ENCODE peak calls at places on chromosomes 3 and 15, in nine cellular contexts. S is hepatocyte, R is GM23248, G is GM23338, W is MM.1S, J is neural progenitor cell, E is HCT116, X is SK-N-SH, N is PC-3. L is an unnamed sample.

GRCh38 chr3:50502584-50503423 is 630 bp downstream of the CACNA2D2 start:
- DNase-seq in X (peak; percentile 82), J (peak; percentile 79), S (peak; percentile 17), E (no peak), N (no peak), R (peak; percentile 9), G (peak; percentile 70), W (no peak), L (no peak)

GRCh38 chr3:98556164-98557130 is 24.7 kb downstream of the GPR15 start:
- DNase-seq in J (no peak), W (peak; percentile 77), S (no peak), R (peak; percentile 7), X (no peak), E (peak; percentile 93), N (no peak), G (no peak), L (peak; percentile 22)

GRCh38 chr15:84857418-84858004 is 27.0 kb upstream of the SLC28A1 start:
- DNase-seq in J (no peak), W (no peak), R (no peak), G (no peak), N (no peak), E (no peak), X (no peak), S (no peak), L (no peak)

GRCh38 chr3:183745300-183746098 is 47.9 kb downstream of the YEATS2 start:
- DNase-seq in X (no peak), G (peak; percentile 82), S (no peak), R (no peak), J (peak; percentile 64), E (no peak), W (no peak), N (peak; percentile 18), L (no peak)

GRCh38 chr3:184172681-184173373 is 1.8 kb upstream of the AP2M1 start:
- DNase-seq in E (no peak), S (no peak), J (no peak), X (no peak), W (no peak), N (no peak), R (peak; percentile 98), G (no peak), L (no peak)

GRCh38 chr15:80246425-80246894 is 5.6 kb downstream of the CTXND1 start:
- DNase-seq in S (peak; percentile 28), E (no peak), G (no peak), J (no peak), N (no peak), W (no peak), X (no peak), R (no peak), L (no peak)

GRCh38 chr3:125317761-125318496 is 57.2 kb downstream of the ZNF148 start:
- DNase-seq in G (no peak), J (no peak), X (no peak), N (peak; percentile 70), E (peak; percentile 12), R (peak; percentile 25), W (no peak), S (no peak), L (no peak)

GRCh38 chr3:130539005-130539404 is 22.0 kb downstream of the COL6A6 start:
- DNase-seq in E (peak; percentile 40), G (peak; percentile 84), R (peak; percentile 63), J (peak; percentile 75), N (peak; percentile 54), S (peak; percentile 70), X (peak; percentile 68), W (peak; percentile 60), L (peak; percentile 49)

GRCh38 chr3:88180398-88180999 is 30.7 kb downstream of the C3orf38 start:
- DNase-seq in E (peak; percentile 10), W (peak; percentile 57), X (peak; percentile 7), G (peak; percentile 65), N (peak; percentile 69), R (peak; percentile 62), S (peak; percentile 44), J (peak; percentile 6), L (peak; percentile 68)

GRCh38 chr3:48952510-48953118 is 34.0 kb downstream of the ARIH2 start:
- DNase-seq in R (no peak), E (peak; percentile 41), G (peak; percentile 85), J (peak; percentile 50), X (peak; percentile 36), N (peak; percentile 59), S (peak; percentile 56), W (peak; percentile 41), L (peak; percentile 47)

GRCh38 chr3:22322861-22323260 is 571.9 kb upstream of the ZNF385D start:
- DNase-seq in X (no peak), S (no peak), W (no peak), J (no peak), N (no peak), R (no peak), E (no peak), G (peak; percentile 49), L (no peak)

GRCh38 chr3:172194702-172195392 is 155.5 kb downstream of the FNDC3B start:
- DNase-seq in E (peak; percentile 22), W (no peak), G (peak; percentile 87), R (peak; percentile 42), S (no peak), X (peak; percentile 41), N (peak; percentile 52), J (peak; percentile 74), L (no peak)

GRCh38 chr3:8320711-8321458 is 180.7 kb upstream of the LMCD1 start:
- DNase-seq in X (no peak), N (no peak), W (no peak), G (peak; percentile 30), E (no peak), R (no peak), J (no peak), S (no peak), L (no peak)

GRCh38 chr15:62940755-62941361 is 101.7 kb upstream of the TPM1 start:
- DNase-seq in W (peak; percentile 69), E (no peak), G (no peak), X (peak; percentile 44), J (no peak), S (peak; percentile 65), N (peak; percentile 78), R (peak; percentile 98), L (no peak)

GRCh38 chr3:81581966-81582599 is 179.4 kb downstream of the GBE1 start:
- DNase-seq in W (peak; percentile 26), E (peak; percentile 15), S (peak; percentile 55), R (peak; percentile 67), X (peak; percentile 11), G (peak; percentile 62), N (peak; percentile 78), J (peak; percentile 59), L (peak; percentile 34)

GRCh38 chr3:129022114-129022994 is 21.2 kb downstream of the EFCC1 start:
- DNase-seq in N (no peak), E (no peak), R (no peak), G (no peak), W (no peak), X (peak; percentile 76), S (no peak), J (no peak), L (no peak)

GRCh38 chr15:96181873-96182301 is 148.6 kb upstream of the NR2F2 start:
- DNase-seq in X (no peak), J (no peak), W (no peak), R (peak; percentile 90), N (no peak), G (no peak), S (no peak), E (no peak), L (no peak)

DNA sequence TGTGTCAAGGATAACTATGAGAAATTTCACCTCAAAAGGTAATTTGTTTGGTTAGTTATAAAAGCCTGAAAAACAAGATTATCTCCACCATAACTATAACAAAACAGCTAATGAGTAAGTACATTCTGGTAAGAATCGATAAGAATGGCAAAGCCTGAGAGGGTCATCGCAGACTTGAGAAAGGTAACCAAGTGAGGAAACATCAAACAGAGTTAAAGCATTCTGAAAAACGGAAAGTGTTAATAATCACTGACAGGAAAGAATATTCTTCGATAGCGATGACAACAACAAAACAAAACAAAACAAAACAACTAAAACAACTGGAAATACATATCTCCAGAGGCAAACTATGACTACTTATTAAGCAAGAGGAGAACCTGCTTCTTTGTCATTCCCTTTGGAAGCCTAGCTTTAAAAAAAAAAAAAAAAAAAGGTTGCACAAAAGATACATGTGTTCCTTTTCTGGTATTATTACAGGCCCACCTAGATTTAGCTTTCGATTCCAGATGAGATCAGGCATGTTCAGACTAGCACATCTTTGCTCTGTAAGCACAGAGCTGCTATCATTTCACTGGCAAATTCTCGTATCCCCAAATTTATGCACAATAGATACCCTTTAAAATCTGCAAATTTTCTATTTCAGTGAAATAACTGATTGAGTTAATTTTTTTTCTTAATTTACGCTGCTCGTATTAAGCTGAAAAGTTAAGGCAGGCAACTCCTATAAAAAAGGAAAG is 155.6 kb downstream of the TIGIT start:
- DNase-seq in E (no peak), G (no peak), W (no peak), J (no peak), S (no peak), R (peak; percentile 50), N (no peak), X (no peak), L (peak; percentile 11)
- TF ChIP-seq EZH2phosphoT487 in E (no peak), G (no peak), W (no peak), J (no peak), S (no peak), R (no peak), N (no peak), X (no peak), L (no peak)

DNA sequence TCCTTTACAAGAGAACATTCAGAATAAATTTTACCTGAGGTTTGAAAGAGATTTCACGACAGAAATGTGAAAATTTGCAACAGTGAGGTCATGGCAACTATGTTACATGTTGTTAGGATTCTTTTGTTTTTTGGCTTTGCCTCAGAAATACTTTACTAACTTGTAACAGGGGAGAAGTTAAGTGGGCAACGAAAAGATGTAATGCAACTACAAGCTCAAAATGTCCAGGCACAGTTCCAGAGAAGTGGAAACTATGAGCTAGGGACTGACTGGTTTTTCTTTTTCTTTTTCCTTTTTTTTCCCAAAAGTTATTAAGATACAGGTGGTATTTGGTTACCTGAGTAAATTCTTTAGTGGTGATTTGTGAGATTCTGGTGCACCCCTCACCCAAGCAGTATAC is 111.5 kb upstream of the PPP2R3A start:
- DNase-seq in W (no peak), E (no peak), J (no peak), S (no peak), N (no peak), X (no peak), G (no peak), R (peak; percentile 55), L (no peak)
- TF ChIP-seq EZH2phosphoT487 in W (no peak), E (no peak), J (no peak), S (no peak), N (no peak), X (no peak), G (no peak), R (no peak), L (no peak)

GRCh38 chr3:127668906-127669305 is 3.8 kb upstream of the ABTB1 start:
- DNase-seq in W (no peak), N (no peak), J (no peak), E (no peak), R (no peak), G (no peak), X (no peak), S (no peak), L (no peak)
- TF ChIP-seq EZH2phosphoT487 in W (no peak), N (no peak), J (no peak), E (no peak), R (no peak), G (no peak), X (no peak), S (no peak), L (no peak)

DNA sequence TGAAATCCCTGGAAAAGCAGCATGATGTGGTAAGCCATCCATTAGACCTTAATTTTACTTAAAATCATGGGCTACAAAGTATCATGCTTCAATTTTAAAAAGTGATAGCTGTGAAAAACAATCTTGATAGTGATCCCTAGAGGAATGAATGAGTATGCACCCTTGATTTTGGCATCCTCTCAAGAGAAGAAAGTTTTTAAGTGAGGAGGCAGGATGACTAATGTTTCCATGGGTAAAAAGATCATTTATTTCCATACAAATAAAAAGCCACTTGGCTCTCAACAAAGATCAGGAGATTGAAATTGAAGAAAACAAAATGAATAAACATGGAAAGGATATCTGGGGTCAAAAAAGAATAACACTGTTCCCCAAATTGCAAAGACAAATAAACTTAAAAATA is 305.4 kb downstream of the MEX3B start:
- DNase-seq in G (no peak), J (no peak), R (peak; percentile 27), N (no peak), S (no peak), E (no peak), X (no peak), W (no peak), L (no peak)
- TF ChIP-seq EZH2phosphoT487 in G (no peak), J (no peak), R (no peak), N (no peak), S (no peak), E (no peak), X (no peak), W (no peak), L (no peak)

L was measured in OCI-LY7.